ENCODE peak calls at places on chromosome 13, in four cellular contexts. One of them, this sample, is unnamed.

GRCh38 chr13:27371932-27372331 is 52.5 kb upstream of the GTF3A start:
- DNase-seq in activated CD4-positive, alpha-beta T cell treated with anti-CD3 and anti-CD28 coated beads for 36 hours: no peak
- DNase-seq in NCI-H1105: peak; percentile 24
- DNase-seq in substantia nigra: no peak
- DNase-seq in this sample: no peak

GRCh38 chr13:40336228-40337221 is 329.9 kb downstream of the FOXO1 start:
- DNase-seq in activated CD4-positive, alpha-beta T cell treated with anti-CD3 and anti-CD28 coated beads for 36 hours: no peak
- DNase-seq in NCI-H1105: no peak
- DNase-seq in substantia nigra: no peak
- DNase-seq in this sample: no peak

GRCh38 chr13:77786888-77787287 is 89.4 kb downstream of the SLAIN1 start:
- DNase-seq in activated CD4-positive, alpha-beta T cell treated with anti-CD3 and anti-CD28 coated beads for 36 hours: no peak
- DNase-seq in NCI-H1105: no peak
- DNase-seq in substantia nigra: no peak
- DNase-seq in this sample: no peak

GRCh38 chr13:101211261-101211660 is 205.0 kb downstream of the NALCN start:
- DNase-seq in activated CD4-positive, alpha-beta T cell treated with anti-CD3 and anti-CD28 coated beads for 36 hours: no peak
- DNase-seq in NCI-H1105: no peak
- DNase-seq in substantia nigra: no peak
- DNase-seq in this sample: no peak

GRCh38 chr13:21014666-21015170 is 46.7 kb downstream of the LATS2 start:
- DNase-seq in activated CD4-positive, alpha-beta T cell treated with anti-CD3 and anti-CD28 coated beads for 36 hours: no peak
- DNase-seq in NCI-H1105: no peak
- DNase-seq in substantia nigra: no peak
- DNase-seq in this sample: no peak

GRCh38 chr13:108176685-108177274 is 38.6 kb downstream of the LIG4 start:
- DNase-seq in activated CD4-positive, alpha-beta T cell treated with anti-CD3 and anti-CD28 coated beads for 36 hours: peak; percentile 78
- DNase-seq in NCI-H1105: no peak
- DNase-seq in substantia nigra: no peak
- DNase-seq in this sample: no peak

GRCh38 chr13:101757446-101758039 is 305.1 kb downstream of the ITGBL1 start:
- DNase-seq in activated CD4-positive, alpha-beta T cell treated with anti-CD3 and anti-CD28 coated beads for 36 hours: no peak
- DNase-seq in NCI-H1105: peak; percentile 28
- DNase-seq in substantia nigra: no peak
- DNase-seq in this sample: peak; percentile 93

GRCh38 chr13:49657241-49657641 is 28.9 kb downstream of the ARL11 start:
- DNase-seq in activated CD4-positive, alpha-beta T cell treated with anti-CD3 and anti-CD28 coated beads for 36 hours: no peak
- DNase-seq in NCI-H1105: no peak
- DNase-seq in substantia nigra: no peak
- DNase-seq in this sample: no peak

GRCh38 chr13:110836600-110836903 is 78.3 kb downstream of the ANKRD10 start:
- DNase-seq in activated CD4-positive, alpha-beta T cell treated with anti-CD3 and anti-CD28 coated beads for 36 hours: no peak
- DNase-seq in NCI-H1105: no peak
- DNase-seq in substantia nigra: no peak
- DNase-seq in this sample: no peak

GRCh38 chr13:66367356-66367755 is 862.8 kb downstream of the PCDH9 start:
- DNase-seq in activated CD4-positive, alpha-beta T cell treated with anti-CD3 and anti-CD28 coated beads for 36 hours: no peak
- DNase-seq in NCI-H1105: no peak
- DNase-seq in substantia nigra: no peak
- DNase-seq in this sample: no peak

GRCh38 chr13:40345654-40346372 is 320.6 kb downstream of the FOXO1 start:
- DNase-seq in activated CD4-positive, alpha-beta T cell treated with anti-CD3 and anti-CD28 coated beads for 36 hours: no peak
- DNase-seq in NCI-H1105: no peak
- DNase-seq in substantia nigra: no peak
- DNase-seq in this sample: peak; percentile 44

GRCh38 chr13:44692173-44692713 is 116.1 kb upstream of the TSC22D1 start:
- DNase-seq in activated CD4-positive, alpha-beta T cell treated with anti-CD3 and anti-CD28 coated beads for 36 hours: no peak
- DNase-seq in NCI-H1105: no peak
- DNase-seq in substantia nigra: no peak
- DNase-seq in this sample: no peak

GRCh38 chr13:49711218-49711863 is 20.1 kb upstream of the EBPL start:
- DNase-seq in activated CD4-positive, alpha-beta T cell treated with anti-CD3 and anti-CD28 coated beads for 36 hours: no peak
- DNase-seq in NCI-H1105: no peak
- DNase-seq in substantia nigra: no peak
- DNase-seq in this sample: no peak

GRCh38 chr13:110696776-110697175 is 9.1 kb downstream of the CARS2 start:
- DNase-seq in activated CD4-positive, alpha-beta T cell treated with anti-CD3 and anti-CD28 coated beads for 36 hours: no peak
- DNase-seq in NCI-H1105: no peak
- DNase-seq in substantia nigra: no peak
- DNase-seq in this sample: no peak

GRCh38 chr13:101706651-101707050 is 254.2 kb downstream of the ITGBL1 start:
- DNase-seq in activated CD4-positive, alpha-beta T cell treated with anti-CD3 and anti-CD28 coated beads for 36 hours: peak; percentile 21
- DNase-seq in NCI-H1105: no peak
- DNase-seq in substantia nigra: no peak
- DNase-seq in this sample: no peak

GRCh38 chr13:49023441-49023840 is 47.7 kb downstream of the FNDC3A start:
- DNase-seq in activated CD4-positive, alpha-beta T cell treated with anti-CD3 and anti-CD28 coated beads for 36 hours: no peak
- DNase-seq in NCI-H1105: no peak
- DNase-seq in substantia nigra: no peak
- DNase-seq in this sample: no peak

GRCh38 chr13:51453308-51453958 is 597 bp upstream of the INTS6 start:
- DNase-seq in activated CD4-positive, alpha-beta T cell treated with anti-CD3 and anti-CD28 coated beads for 36 hours: peak; percentile 88
- DNase-seq in NCI-H1105: peak; percentile 72
- DNase-seq in substantia nigra: no peak
- DNase-seq in this sample: peak; percentile 61

GRCh38 chr13:77510156-77510555 is 25.4 kb upstream of the SCEL start:
- DNase-seq in activated CD4-positive, alpha-beta T cell treated with anti-CD3 and anti-CD28 coated beads for 36 hours: no peak
- DNase-seq in NCI-H1105: no peak
- DNase-seq in substantia nigra: no peak
- DNase-seq in this sample: no peak

GRCh38 chr13:113729329-113730019 is 29.6 kb upstream of the TMEM255B start:
- DNase-seq in activated CD4-positive, alpha-beta T cell treated with anti-CD3 and anti-CD28 coated beads for 36 hours: no peak
- DNase-seq in NCI-H1105: no peak
- DNase-seq in substantia nigra: no peak
- DNase-seq in this sample: no peak

GRCh38 chr13:114200673-114201005 is 21.6 kb downstream of the CFAP97D2 start:
- DNase-seq in activated CD4-positive, alpha-beta T cell treated with anti-CD3 and anti-CD28 coated beads for 36 hours: no peak
- DNase-seq in NCI-H1105: no peak
- DNase-seq in substantia nigra: no peak
- DNase-seq in this sample: no peak

GRCh38 chr13:33377825-33378224 is 92.3 kb upstream of the STARD13 start:
- DNase-seq in activated CD4-positive, alpha-beta T cell treated with anti-CD3 and anti-CD28 coated beads for 36 hours: no peak
- DNase-seq in NCI-H1105: no peak
- DNase-seq in substantia nigra: no peak
- DNase-seq in this sample: no peak

GRCh38 chr13:75704194-75704941 is 68.2 kb downstream of the LMO7 start:
- DNase-seq in activated CD4-positive, alpha-beta T cell treated with anti-CD3 and anti-CD28 coated beads for 36 hours: no peak
- DNase-seq in NCI-H1105: no peak
- DNase-seq in substantia nigra: no peak
- DNase-seq in this sample: peak; percentile 19

GRCh38 chr13:97189943-97190342 is 32.2 kb upstream of the MBNL2 start:
- DNase-seq in activated CD4-positive, alpha-beta T cell treated with anti-CD3 and anti-CD28 coated beads for 36 hours: no peak
- DNase-seq in NCI-H1105: no peak
- DNase-seq in substantia nigra: no peak
- DNase-seq in this sample: no peak

GRCh38 chr13:44734204-44734707 is 158.1 kb upstream of the TSC22D1 start:
- DNase-seq in activated CD4-positive, alpha-beta T cell treated with anti-CD3 and anti-CD28 coated beads for 36 hours: no peak
- DNase-seq in NCI-H1105: no peak
- DNase-seq in substantia nigra: no peak
- DNase-seq in this sample: no peak

GRCh38 chr13:109704771-109705628 is 81.4 kb downstream of the IRS2 start:
- DNase-seq in activated CD4-positive, alpha-beta T cell treated with anti-CD3 and anti-CD28 coated beads for 36 hours: no peak
- DNase-seq in NCI-H1105: no peak
- DNase-seq in substantia nigra: no peak
- DNase-seq in this sample: no peak

GRCh38 chr13:41206467-41206866 is 12.1 kb upstream of the KBTBD7 start:
- DNase-seq in activated CD4-positive, alpha-beta T cell treated with anti-CD3 and anti-CD28 coated beads for 36 hours: no peak
- DNase-seq in NCI-H1105: no peak
- DNase-seq in substantia nigra: no peak
- DNase-seq in this sample: no peak

GRCh38 chr13:60261432-60262351 is 98.0 kb upstream of the DIAPH3 start:
- DNase-seq in activated CD4-positive, alpha-beta T cell treated with anti-CD3 and anti-CD28 coated beads for 36 hours: no peak
- DNase-seq in NCI-H1105: peak; percentile 77
- DNase-seq in substantia nigra: no peak
- DNase-seq in this sample: no peak

GRCh38 chr13:45882626-45883025 is 31.1 kb upstream of the SIAH3 start:
- DNase-seq in activated CD4-positive, alpha-beta T cell treated with anti-CD3 and anti-CD28 coated beads for 36 hours: no peak
- DNase-seq in NCI-H1105: no peak
- DNase-seq in substantia nigra: no peak
- DNase-seq in this sample: no peak